ENCODE peak calls at places on chromosome 7, in five cellular contexts. One of them, this sample, is unnamed.

GRCh38 chr7:17302575-17303142 is 4.2 kb downstream of the AHR start:
- DNase-seq in fibroblast of mammary gland: peak
- DNase-seq in GM12892: no peak
- DNase-seq in NCI-H2171 treated with DMSO at 0.1 percent for 48 hours: no peak
- DNase-seq in foreskin fibroblast: peak
- DNase-seq in this sample: no peak

GRCh38 chr7:102253973-102254370 is 32.7 kb upstream of the SH2B2 start:
- DNase-seq in GM12892: no peak
- DNase-seq in NCI-H2171 treated with DMSO at 0.1 percent for 48 hours: no peak
- DNase-seq in fibroblast of mammary gland: no peak
- DNase-seq in foreskin fibroblast: no peak
- DNase-seq in this sample: peak

GRCh38 chr7:157670490-157671357 is 333.9 kb downstream of the DNAJB6 start:
- DNase-seq in fibroblast of mammary gland: peak
- DNase-seq in NCI-H2171 treated with DMSO at 0.1 percent for 48 hours: no peak
- DNase-seq in GM12892: no peak
- DNase-seq in foreskin fibroblast: no peak
- DNase-seq in this sample: no peak

GRCh38 chr7:128055668-128056067 is 24.4 kb upstream of the LRRC4 start:
- DNase-seq in fibroblast of mammary gland: no peak
- DNase-seq in foreskin fibroblast: no peak
- DNase-seq in NCI-H2171 treated with DMSO at 0.1 percent for 48 hours: no peak
- DNase-seq in GM12892: no peak
- DNase-seq in this sample: no peak

GRCh38 chr7:154640266-154640865 is 362.6 kb downstream of the PAXIP1 start:
- DNase-seq in GM12892: no peak
- DNase-seq in fibroblast of mammary gland: no peak
- DNase-seq in foreskin fibroblast: no peak
- DNase-seq in NCI-H2171 treated with DMSO at 0.1 percent for 48 hours: no peak
- DNase-seq in this sample: no peak

GRCh38 chr7:22013711-22014110 is 68.0 kb upstream of the CDCA7L start:
- DNase-seq in foreskin fibroblast: no peak
- DNase-seq in fibroblast of mammary gland: no peak
- DNase-seq in NCI-H2171 treated with DMSO at 0.1 percent for 48 hours: no peak
- DNase-seq in GM12892: no peak
- DNase-seq in this sample: no peak

GRCh38 chr7:106773228-106773627 is 91.9 kb upstream of the PIK3CG start:
- DNase-seq in GM12892: no peak
- DNase-seq in NCI-H2171 treated with DMSO at 0.1 percent for 48 hours: no peak
- DNase-seq in fibroblast of mammary gland: no peak
- DNase-seq in foreskin fibroblast: no peak
- DNase-seq in this sample: no peak

GRCh38 chr7:42272793-42273665 is 36.0 kb upstream of the GLI3 start:
- DNase-seq in GM12892: no peak
- DNase-seq in NCI-H2171 treated with DMSO at 0.1 percent for 48 hours: no peak
- DNase-seq in fibroblast of mammary gland: peak
- DNase-seq in foreskin fibroblast: peak
- DNase-seq in this sample: peak

GRCh38 chr7:79868010-79868409 is 266.6 kb upstream of the GNAI1 start:
- DNase-seq in NCI-H2171 treated with DMSO at 0.1 percent for 48 hours: no peak
- DNase-seq in foreskin fibroblast: no peak
- DNase-seq in fibroblast of mammary gland: peak
- DNase-seq in GM12892: no peak
- DNase-seq in this sample: peak

GRCh38 chr7:142872106-142872675 is 13.4 kb downstream of the TRPV6 start:
- DNase-seq in NCI-H2171 treated with DMSO at 0.1 percent for 48 hours: no peak
- DNase-seq in fibroblast of mammary gland: no peak
- DNase-seq in GM12892: no peak
- DNase-seq in foreskin fibroblast: no peak
- DNase-seq in this sample: no peak

GRCh38 chr7:1979591-1980560 is 252.9 kb downstream of the MAD1L1 start:
- DNase-seq in fibroblast of mammary gland: no peak
- DNase-seq in NCI-H2171 treated with DMSO at 0.1 percent for 48 hours: no peak
- DNase-seq in foreskin fibroblast: no peak
- DNase-seq in GM12892: peak
- DNase-seq in this sample: no peak

GRCh38 chr7:13286916-13287315 is 599.5 kb downstream of the ARL4A start:
- DNase-seq in GM12892: no peak
- DNase-seq in fibroblast of mammary gland: no peak
- DNase-seq in NCI-H2171 treated with DMSO at 0.1 percent for 48 hours: no peak
- DNase-seq in foreskin fibroblast: no peak
- DNase-seq in this sample: no peak

GRCh38 chr7:22945584-22945983 is 68.3 kb downstream of the HYCC1 start:
- DNase-seq in fibroblast of mammary gland: peak
- DNase-seq in foreskin fibroblast: no peak
- DNase-seq in GM12892: no peak
- DNase-seq in NCI-H2171 treated with DMSO at 0.1 percent for 48 hours: no peak
- DNase-seq in this sample: no peak

GRCh38 chr7:12031186-12031585 is 179.9 kb upstream of the TMEM106B start:
- DNase-seq in NCI-H2171 treated with DMSO at 0.1 percent for 48 hours: no peak
- DNase-seq in fibroblast of mammary gland: no peak
- DNase-seq in GM12892: no peak
- DNase-seq in foreskin fibroblast: no peak
- DNase-seq in this sample: no peak

GRCh38 chr7:148058092-148058491 is 532.5 kb upstream of the C7orf33 start:
- DNase-seq in NCI-H2171 treated with DMSO at 0.1 percent for 48 hours: peak
- DNase-seq in GM12892: no peak
- DNase-seq in foreskin fibroblast: no peak
- DNase-seq in fibroblast of mammary gland: no peak
- DNase-seq in this sample: no peak

GRCh38 chr7:12985228-12985627 is 297.8 kb downstream of the ARL4A start:
- DNase-seq in NCI-H2171 treated with DMSO at 0.1 percent for 48 hours: no peak
- DNase-seq in fibroblast of mammary gland: no peak
- DNase-seq in foreskin fibroblast: no peak
- DNase-seq in GM12892: no peak
- DNase-seq in this sample: no peak

GRCh38 chr7:27172823-27173411 is 1.2 kb downstream of the HOXA10 start:
- DNase-seq in foreskin fibroblast: peak
- DNase-seq in NCI-H2171 treated with DMSO at 0.1 percent for 48 hours: peak
- DNase-seq in GM12892: no peak
- DNase-seq in fibroblast of mammary gland: peak
- DNase-seq in this sample: peak

GRCh38 chr7:102064361-102065025 is 222.2 kb upstream of the SH2B2 start:
- DNase-seq in NCI-H2171 treated with DMSO at 0.1 percent for 48 hours: no peak
- DNase-seq in fibroblast of mammary gland: no peak
- DNase-seq in foreskin fibroblast: no peak
- DNase-seq in GM12892: no peak
- DNase-seq in this sample: no peak

GRCh38 chr7:145692237-145692950 is 424.2 kb upstream of the CNTNAP2 start:
- DNase-seq in fibroblast of mammary gland: peak
- DNase-seq in GM12892: no peak
- DNase-seq in NCI-H2171 treated with DMSO at 0.1 percent for 48 hours: no peak
- DNase-seq in foreskin fibroblast: no peak
- DNase-seq in this sample: no peak

GRCh38 chr7:112495820-112496462 is 15.2 kb downstream of the LSMEM1 start:
- DNase-seq in GM12892: no peak
- DNase-seq in NCI-H2171 treated with DMSO at 0.1 percent for 48 hours: peak
- DNase-seq in foreskin fibroblast: peak
- DNase-seq in fibroblast of mammary gland: peak
- DNase-seq in this sample: peak

GRCh38 chr7:106112972-106113421 is 885 bp upstream of the SYPL1 start:
- DNase-seq in foreskin fibroblast: no peak
- DNase-seq in NCI-H2171 treated with DMSO at 0.1 percent for 48 hours: no peak
- DNase-seq in GM12892: no peak
- DNase-seq in fibroblast of mammary gland: no peak
- DNase-seq in this sample: no peak

GRCh38 chr7:1651031-1651446 is 19.0 kb upstream of the ELFN1 start:
- DNase-seq in fibroblast of mammary gland: no peak
- DNase-seq in GM12892: no peak
- DNase-seq in foreskin fibroblast: no peak
- DNase-seq in NCI-H2171 treated with DMSO at 0.1 percent for 48 hours: no peak
- DNase-seq in this sample: no peak

GRCh38 chr7:102004229-102004628 is 186.8 kb downstream of the CUX1 start:
- DNase-seq in foreskin fibroblast: no peak
- DNase-seq in GM12892: no peak
- DNase-seq in fibroblast of mammary gland: no peak
- DNase-seq in NCI-H2171 treated with DMSO at 0.1 percent for 48 hours: no peak
- DNase-seq in this sample: no peak

GRCh38 chr7:44184221-44184873 is 4.9 kb downstream of the GCK start:
- DNase-seq in NCI-H2171 treated with DMSO at 0.1 percent for 48 hours: no peak
- DNase-seq in fibroblast of mammary gland: peak
- DNase-seq in foreskin fibroblast: peak
- DNase-seq in GM12892: no peak
- DNase-seq in this sample: peak

GRCh38 chr7:155497149-155497901 is 39.4 kb downstream of the EN2 start:
- DNase-seq in NCI-H2171 treated with DMSO at 0.1 percent for 48 hours: no peak
- DNase-seq in foreskin fibroblast: no peak
- DNase-seq in fibroblast of mammary gland: no peak
- DNase-seq in GM12892: no peak
- DNase-seq in this sample: no peak

GRCh38 chr7:30546596-30546995 is 42.0 kb upstream of the GGCT start:
- DNase-seq in fibroblast of mammary gland: no peak
- DNase-seq in NCI-H2171 treated with DMSO at 0.1 percent for 48 hours: no peak
- DNase-seq in GM12892: no peak
- DNase-seq in foreskin fibroblast: no peak
- DNase-seq in this sample: no peak

GRCh38 chr7:157043745-157044144 is 33.3 kb upstream of the MNX1 start:
- DNase-seq in NCI-H2171 treated with DMSO at 0.1 percent for 48 hours: no peak
- DNase-seq in fibroblast of mammary gland: peak
- DNase-seq in foreskin fibroblast: peak
- DNase-seq in GM12892: no peak
- DNase-seq in this sample: peak

GRCh38 chr7:90412458-90413184 is 9.4 kb downstream of the CLDN12 start:
- DNase-seq in GM12892: no peak
- DNase-seq in foreskin fibroblast: no peak
- DNase-seq in fibroblast of mammary gland: peak
- DNase-seq in NCI-H2171 treated with DMSO at 0.1 percent for 48 hours: no peak
- DNase-seq in this sample: no peak

GRCh38 chr7:155543011-155543881 is 3.1 kb downstream of the CNPY1 start:
- DNase-seq in fibroblast of mammary gland: peak
- DNase-seq in NCI-H2171 treated with DMSO at 0.1 percent for 48 hours: no peak
- DNase-seq in foreskin fibroblast: no peak
- DNase-seq in GM12892: no peak
- DNase-seq in this sample: no peak

This sample was measured in LHCN-M2.